ENCODE peak calls at places on chromosome 12, in five cellular contexts. U, E, G, Z and C are unnamed samples.

GRCh38 chr12:95205685-95206084 is 11.6 kb downstream of the FGD6 start:
- DNase-seq in U (no peak), E (peak), G (no peak), Z (no peak), C (peak)

GRCh38 chr12:122864894-122865253 is 29.6 kb downstream of the HIP1R start:
- DNase-seq in U (peak), E (no peak), G (no peak), Z (no peak), C (no peak)

GRCh38 chr12:103884316-103884715 is 43.3 kb upstream of the NT5DC3 start:
- DNase-seq in U (peak), E (peak), G (no peak), Z (no peak), C (no peak)

GRCh38 chr12:131454418-131455217 is 256.3 kb upstream of the SFSWAP start:
- DNase-seq in U (peak), E (no peak), G (no peak), Z (no peak), C (no peak)

GRCh38 chr12:92992041-92992440 is 62.9 kb upstream of the EEA1 start:
- DNase-seq in U (no peak), E (peak), G (no peak), Z (no peak), C (no peak)

GRCh38 chr12:112680993-112681392 is 110.6 kb upstream of the RPH3A start:
- DNase-seq in U (no peak), E (no peak), G (no peak), Z (no peak), C (no peak)

GRCh38 chr12:108468149-108468968 is 46.7 kb upstream of the FICD start:
- DNase-seq in U (no peak), E (peak), G (no peak), Z (no peak), C (peak)

GRCh38 chr12:115619061-115619460 is 658.4 kb downstream of the MED13L start:
- DNase-seq in U (no peak), E (no peak), G (no peak), Z (no peak), C (no peak)

GRCh38 chr12:101678081-101678480 is 19.4 kb upstream of the CHPT1 start:
- DNase-seq in U (no peak), E (no peak), G (no peak), Z (no peak), C (no peak)

GRCh38 chr12:16766736-16767135 is 160.8 kb upstream of the LMO3 start:
- DNase-seq in U (no peak), E (no peak), G (no peak), Z (no peak), C (no peak)

GRCh38 chr12:123966596-123966995 is 6.0 kb downstream of the CCDC92 start:
- DNase-seq in U (no peak), E (peak), G (no peak), Z (no peak), C (no peak)

GRCh38 chr12:2492166-2492705 is 302.5 kb upstream of the FKBP4 start:
- DNase-seq in U (no peak), E (no peak), G (no peak), Z (no peak), C (no peak)

GRCh38 chr12:57418255-57418654 is 12.6 kb downstream of the R3HDM2 start:
- DNase-seq in U (no peak), E (no peak), G (no peak), Z (no peak), C (peak)

GRCh38 chr12:89417246-89417977 is 65.1 kb upstream of the DUSP6 start:
- DNase-seq in U (no peak), E (peak), G (no peak), Z (no peak), C (no peak)

GRCh38 chr12:115956674-115957073 is 320.8 kb downstream of the MED13L start:
- DNase-seq in U (no peak), E (no peak), G (no peak), Z (no peak), C (no peak)

GRCh38 chr12:58176296-58176869 is 235.0 kb downstream of the ATP23 start:
- DNase-seq in U (peak), E (no peak), G (no peak), Z (no peak), C (no peak)

GRCh38 chr12:104352106-104352713 is 48.7 kb downstream of the EID3 start:
- DNase-seq in U (no peak), E (peak), G (no peak), Z (no peak), C (no peak)

GRCh38 chr12:3303410-3304136 is 187.4 kb upstream of the PRMT8 start:
- DNase-seq in U (peak), E (no peak), G (no peak), Z (no peak), C (no peak)

GRCh38 chr12:57888407-57889157 is 42.1 kb upstream of the CTDSP2 start:
- DNase-seq in U (no peak), E (peak), G (peak), Z (peak), C (peak)

GRCh38 chr12:122022393-122023338 is 982 bp downstream of the BCL7A start:
- DNase-seq in U (peak), E (peak), G (peak), Z (no peak), C (peak)

GRCh38 chr12:85697003-85697402 is 139.2 kb downstream of the RASSF9 start:
- DNase-seq in U (no peak), E (no peak), G (no peak), Z (no peak), C (no peak)

GRCh38 chr12:120971299-120972180 is 6.8 kb upstream of the HNF1A start:
- DNase-seq in U (peak), E (peak), G (no peak), Z (no peak), C (peak)

GRCh38 chr12:22578328-22578727 is 34.0 kb upstream of the C2CD5 start:
- DNase-seq in U (no peak), E (no peak), G (no peak), Z (no peak), C (no peak)

GRCh38 chr12:121955258-121956040 is 37.1 kb downstream of the CFAP251 start:
- DNase-seq in U (peak), E (peak), G (no peak), Z (no peak), C (no peak)

GRCh38 chr12:116497051-116497529 is 62.1 kb upstream of the MAP1LC3B2 start:
- DNase-seq in U (no peak), E (no peak), G (no peak), Z (no peak), C (no peak)